ENCODE peak calls at places on chromosomes 6 and 20, in four cellular contexts. P, G, J and O are unnamed samples.

GRCh38 chr6:110642711-110643110 is 166.3 kb upstream of the SLC22A16 start:
- DNase-seq in P (no peak), G (no peak), J (no peak), O (no peak)

GRCh38 chr6:41970436-41970846 is 28.8 kb upstream of the CCND3 start:
- DNase-seq in P (no peak), G (no peak), J (peak; percentile 65), O (peak; percentile 75)

GRCh38 chr6:13485923-13486557 is 1.4 kb downstream of the GFOD1 start:
- DNase-seq in P (peak; percentile 64), G (no peak), J (peak; percentile 45), O (peak; percentile 64)

GRCh38 chr20:62924567-62925419 is 1.5 kb downstream of the DIDO1 start:
- DNase-seq in P (no peak), G (no peak), J (peak; percentile 42), O (peak; percentile 41)

GRCh38 chr6:90110971-90111370 is 185.7 kb downstream of the BACH2 start:
- DNase-seq in P (no peak), G (no peak), J (no peak), O (no peak)

GRCh38 chr20:12383770-12384304 is 466.1 kb downstream of the BTBD3 start:
- DNase-seq in P (no peak), G (no peak), J (no peak), O (no peak)

GRCh38 chr6:3523288-3523670 is 66.4 kb upstream of the SLC22A23 start:
- DNase-seq in P (no peak), G (no peak), J (no peak), O (no peak)

GRCh38 chr6:157869673-157870302 is 46.7 kb downstream of the SNX9 start:
- DNase-seq in P (no peak), G (no peak), J (no peak), O (no peak)

GRCh38 chr20:31844737-31845299 is 586 bp downstream of the FOXS1 start:
- DNase-seq in P (no peak), G (no peak), J (no peak), O (no peak)
- H3K4me3 ChIP-seq in P (no peak overlapping the region), G (peak overlapping the region; percentile 10), J (no peak overlapping the region), O (no peak overlapping the region)

DNA sequence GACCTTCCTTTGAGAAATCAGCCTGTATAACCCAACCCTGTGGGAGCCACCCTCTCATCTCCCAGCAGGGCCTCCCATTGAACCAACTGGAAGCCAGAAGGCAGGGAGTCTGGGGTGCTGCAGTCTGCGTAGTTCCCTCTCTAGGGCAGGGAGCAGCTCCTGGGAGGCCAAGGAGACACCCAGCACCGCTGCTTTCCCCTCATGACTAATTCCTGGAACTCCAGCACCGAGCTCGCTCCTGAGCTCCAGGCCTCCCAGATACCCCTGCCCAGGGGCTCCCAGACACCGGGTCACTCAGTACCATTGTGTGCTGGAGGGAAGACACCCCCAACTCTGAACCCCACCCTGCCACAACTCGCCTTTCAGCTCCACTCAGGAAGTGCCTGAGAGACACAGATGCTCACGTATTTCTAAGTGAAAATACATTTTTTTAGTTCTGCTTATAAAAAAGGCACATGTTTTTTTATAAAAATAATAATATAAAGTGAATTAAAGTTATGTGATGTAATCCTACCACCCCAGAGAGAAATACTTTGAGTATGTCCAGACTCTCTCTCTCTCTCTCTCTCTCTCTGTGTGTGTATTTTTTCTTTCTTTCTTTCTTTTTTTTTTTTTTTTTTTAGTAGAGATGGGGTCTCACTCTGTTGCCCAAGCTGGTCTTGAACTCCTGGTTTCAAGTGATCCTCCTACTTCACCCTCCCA is 17.5 kb downstream of the PIM1 start:
- DNase-seq in P (no peak), G (no peak), J (no peak), O (no peak)
- TF ChIP-seq REST in P (no peak), G (no peak), J (no peak), O (no peak)

GRCh38 chr6:28436404-28436803 is 6.9 kb downstream of the ZSCAN23 start:
- DNase-seq in P (no peak), G (no peak), J (no peak), O (no peak)
- H3K4me3 ChIP-seq in P (no peak overlapping the region), G (no peak overlapping the region), J (no peak overlapping the region), O (no peak overlapping the region)

GRCh38 chr20:55099251-55099650 is 623.9 kb downstream of the DOK5 start:
- DNase-seq in P (no peak), G (no peak), J (no peak), O (no peak)

GRCh38 chr20:55094353-55094861 is 619.0 kb downstream of the DOK5 start:
- DNase-seq in P (no peak), G (no peak), J (no peak), O (no peak)

GRCh38 chr20:55097621-55098020 is 622.2 kb downstream of the DOK5 start:
- DNase-seq in P (no peak), G (no peak), J (no peak), O (no peak)

GRCh38 chr20:55090301-55090700 is 614.9 kb downstream of the DOK5 start:
- DNase-seq in P (no peak), G (no peak), J (no peak), O (no peak)

DNA sequence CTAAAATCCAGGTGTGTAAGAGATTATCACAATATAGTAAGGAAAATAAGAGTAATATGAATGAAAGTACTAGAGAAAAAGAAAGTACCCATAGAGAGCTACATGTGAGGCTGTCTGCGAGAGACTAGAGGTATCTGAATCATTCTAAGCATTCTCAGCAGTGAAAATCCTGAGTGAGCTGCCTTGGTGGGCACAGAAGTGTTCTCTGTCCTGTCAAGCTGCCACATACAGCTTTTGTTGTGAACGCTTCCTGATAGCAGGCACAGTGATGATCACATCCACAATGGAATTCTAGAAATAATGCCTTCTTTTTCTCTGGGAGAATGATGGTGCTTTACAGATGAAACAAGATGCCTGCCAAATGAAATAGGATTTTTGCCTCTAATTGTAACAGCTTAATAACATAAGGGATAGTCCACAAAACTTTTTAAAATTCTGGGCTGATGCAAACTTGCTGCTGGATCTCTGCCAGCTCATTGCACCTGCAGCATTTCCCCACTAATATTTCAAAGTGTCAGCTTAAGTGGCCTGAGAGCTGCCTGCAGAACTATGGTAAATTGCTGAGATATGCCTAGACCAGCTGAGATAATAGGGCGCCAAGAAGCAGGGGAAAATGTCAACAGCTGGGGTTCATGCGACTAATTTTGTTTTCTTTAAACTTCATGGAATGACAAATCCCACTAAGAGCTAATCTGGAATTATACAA is 620.5 kb downstream of the DOK5 start:
- DNase-seq in P (no peak), G (no peak), J (no peak), O (no peak)
- TF ChIP-seq REST in P (no peak), G (no peak), J (no peak), O (no peak)

GRCh38 chr6:138568997-138569396 is 69.7 kb upstream of the NHSL1 start:
- DNase-seq in P (no peak), G (no peak), J (no peak), O (no peak)
- H3K4me3 ChIP-seq in P (no peak overlapping the region), G (no peak overlapping the region), J (no peak overlapping the region), O (no peak overlapping the region)

GRCh38 chr20:42046686-42047085 is 428.5 kb upstream of the CHD6 start:
- DNase-seq in P (no peak), G (no peak), J (no peak), O (no peak)

GRCh38 chr20:42043921-42044320 is 425.7 kb upstream of the CHD6 start:
- DNase-seq in P (no peak), G (no peak), J (no peak), O (no peak)

DNA sequence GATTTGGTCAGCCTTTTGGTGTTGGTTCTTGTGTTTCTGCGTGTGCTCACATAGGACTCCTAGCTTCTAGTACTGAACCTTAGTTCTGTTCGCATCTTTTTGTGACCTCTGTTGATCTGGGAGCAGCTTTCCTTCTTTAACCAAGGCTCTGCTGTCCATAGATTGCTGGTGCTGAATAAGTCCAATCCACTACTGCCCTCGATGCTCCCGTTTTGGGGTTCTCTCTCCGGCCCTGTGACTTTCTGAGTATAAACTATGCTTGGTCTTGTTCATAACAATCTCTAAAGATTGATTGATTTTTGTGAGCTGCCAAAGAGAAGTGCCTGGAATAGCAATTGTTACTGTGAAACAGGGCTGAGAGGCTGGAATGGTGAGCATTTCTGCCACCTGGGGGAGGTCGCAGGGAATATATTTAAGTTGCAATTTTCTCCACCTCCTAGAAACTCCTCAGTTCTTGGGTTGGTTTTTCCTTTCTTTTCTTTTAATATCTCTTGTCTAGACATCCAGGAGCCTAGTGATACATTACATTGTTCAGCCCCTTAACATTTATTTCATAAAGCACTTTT is 422.9 kb upstream of the CHD6 start:
- DNase-seq in P (no peak), G (no peak), J (no peak), O (no peak)
- TF ChIP-seq REST in P (no peak), G (peak; percentile 65), J (peak; percentile 83), O (peak; percentile 88)

GRCh38 chr6:100913400-100914276 is 32.5 kb upstream of the ASCC3 start:
- DNase-seq in P (peak; percentile 69), G (no peak), J (no peak), O (no peak)
- H3K4me3 ChIP-seq in P (peak overlapping the region; percentile 48), G (no peak overlapping the region), J (no peak overlapping the region), O (no peak overlapping the region)